ENCODE peak calls at places on chromosome 10, in eight cellular contexts. U, K, J, Y, V, Z, L and Q are unnamed samples.

GRCh38 chr10:78991187-78991586 is 77.6 kb upstream of the ZMIZ1 start:
- DNase-seq in U (no peak), K (no peak), J (no peak), Y (no peak), V (no peak), Z (no peak), L (no peak), Q (no peak)

GRCh38 chr10:32017044-32017443 is 39.2 kb downstream of the KIF5B start:
- DNase-seq in U (no peak), K (no peak), J (no peak), Y (no peak), V (no peak), Z (no peak), L (no peak), Q (no peak)

GRCh38 chr10:93068411-93069244 is 5.1 kb upstream of the CYP26A1 start:
- DNase-seq in U (no peak), K (peak; percentile 53), J (no peak), Y (no peak), V (peak; percentile 53), Z (no peak), L (no peak), Q (peak; percentile 64)

GRCh38 chr10:86536294-86536861 is 14.8 kb upstream of the WAPL start:
- DNase-seq in U (peak; percentile 73), K (no peak), J (no peak), Y (no peak), V (no peak), Z (no peak), L (no peak), Q (no peak)

GRCh38 chr10:100888957-100889356 is 23.8 kb upstream of the SLF2 start:
- DNase-seq in U (peak; percentile 28), K (peak; percentile 30), J (no peak), Y (no peak), V (no peak), Z (no peak), L (peak; percentile 39), Q (no peak)

GRCh38 chr10:92291921-92292860 is 1.2 kb downstream of the MARCHF5 start:
- DNase-seq in U (peak; percentile 68), K (peak; percentile 60), J (peak; percentile 37), Y (no peak), V (no peak), Z (no peak), L (peak; percentile 65), Q (no peak)

GRCh38 chr10:85548038-85548437 is 818.6 kb downstream of the GRID1 start:
- DNase-seq in U (no peak), K (peak; percentile 2), J (peak; percentile 35), Y (no peak), V (peak; percentile 29), Z (no peak), L (peak; percentile 85), Q (no peak)

GRCh38 chr10:68423522-68423921 is 16.4 kb upstream of the RUFY2 start:
- DNase-seq in U (peak; percentile 59), K (no peak), J (no peak), Y (no peak), V (no peak), Z (no peak), L (no peak), Q (no peak)

GRCh38 chr10:131117011-131117410 is 194.5 kb downstream of the TCERG1L start:
- DNase-seq in U (no peak), K (no peak), J (no peak), Y (no peak), V (no peak), Z (no peak), L (no peak), Q (no peak)

GRCh38 chr10:126932516-126932915 is 27.3 kb downstream of the DOCK1 start:
- DNase-seq in U (no peak), K (no peak), J (no peak), Y (no peak), V (no peak), Z (no peak), L (no peak), Q (no peak)

GRCh38 chr10:91689731-91690168 is 56.9 kb upstream of the PPP1R3C start:
- DNase-seq in U (no peak), K (peak; percentile 67), J (no peak), Y (no peak), V (no peak), Z (no peak), L (no peak), Q (no peak)

GRCh38 chr10:101014230-101014884 is 14.7 kb downstream of the LZTS2 start:
- DNase-seq in U (peak; percentile 94), K (peak; percentile 67), J (no peak), Y (peak; percentile 88), V (peak; percentile 83), Z (peak; percentile 82), L (peak; percentile 76), Q (no peak)

GRCh38 chr10:114767101-114767588 is 54.4 kb upstream of the FHIP2A start:
- DNase-seq in U (no peak), K (peak; percentile 62), J (no peak), Y (no peak), V (peak; percentile 28), Z (no peak), L (peak; percentile 87), Q (no peak)

GRCh38 chr10:63005246-63005645 is 127.9 kb upstream of the NRBF2 start:
- DNase-seq in U (no peak), K (peak; percentile 92), J (peak; percentile 9), Y (no peak), V (no peak), Z (no peak), L (no peak), Q (no peak)